ENCODE peak calls at places on chromosome 13, in eight cellular contexts. P is LoVo; T is NCI-H1105 treated with DMSO at 0.1 percent for 48 hours; K is effector CD8-positive, alpha-beta T cell; U is heart left ventricle; L is activated CD4-positive, alpha-beta T cell treated with anti-CD3 and anti-CD28 coated beads, Interleukin-2, amount 50 U/mL, for 24 hours; C is psoas muscle; M is NCI-H526. J is an unnamed sample.

GRCh38 chr13:47976325-47976724 is 24.7 kb downstream of the SUCLA2 start:
- DNase-seq in P (no peak), T (no peak), K (no peak), U (no peak), L (no peak), C (no peak), M (no peak), J (no peak)

GRCh38 chr13:101424381-101425155 is 8.3 kb upstream of the NALCN start:
- DNase-seq in P (no peak), T (no peak), K (no peak), U (no peak), L (no peak), C (no peak), M (no peak), J (no peak)

GRCh38 chr13:43804461-43805070 is 17.8 kb upstream of the ENOX1 start:
- DNase-seq in P (peak), T (peak), K (no peak), U (no peak), L (no peak), C (no peak), M (peak), J (peak)

GRCh38 chr13:31433756-31434155 is 234.0 kb downstream of the B3GLCT start:
- DNase-seq in P (no peak), T (no peak), K (no peak), U (no peak), L (no peak), C (no peak), M (no peak), J (no peak)

GRCh38 chr13:63088226-63088625 is 1672.6 kb upstream of the PCDH20 start:
- DNase-seq in P (no peak), T (no peak), K (no peak), U (no peak), L (no peak), C (no peak), M (no peak), J (no peak)

GRCh38 chr13:102651892-102652291 is 43.0 kb downstream of the METTL21C start:
- DNase-seq in P (peak), T (no peak), K (no peak), U (no peak), L (no peak), C (no peak), M (no peak), J (no peak)

GRCh38 chr13:71789952-71790351 is 77.1 kb downstream of the DACH1 start:
- DNase-seq in P (no peak), T (no peak), K (no peak), U (no peak), L (no peak), C (no peak), M (peak), J (no peak)

GRCh38 chr13:79225487-79226232 is 180.4 kb downstream of the RBM26 start:
- DNase-seq in P (no peak), T (peak), K (no peak), U (no peak), L (no peak), C (no peak), M (no peak), J (no peak)

GRCh38 chr13:30872685-30873443 is 33.2 kb upstream of the MEDAG start:
- DNase-seq in P (no peak), T (no peak), K (no peak), U (no peak), L (no peak), C (peak), M (no peak), J (no peak)

GRCh38 chr13:85512421-85512820 is 286.8 kb downstream of the SLITRK6 start:
- DNase-seq in P (no peak), T (no peak), K (no peak), U (no peak), L (no peak), C (no peak), M (no peak), J (no peak)

GRCh38 chr13:39417131-39417530 is 185.9 kb downstream of the LHFPL6 start:
- DNase-seq in P (no peak), T (no peak), K (no peak), U (no peak), L (no peak), C (no peak), M (peak), J (no peak)

GRCh38 chr13:32645854-32646253 is 59.6 kb downstream of the PDS5B start:
- DNase-seq in P (no peak), T (no peak), K (no peak), U (no peak), L (no peak), C (no peak), M (no peak), J (no peak)

GRCh38 chr13:76663941-76664340 is 222.3 kb downstream of the KCTD12 start:
- DNase-seq in P (no peak), T (no peak), K (no peak), U (no peak), L (no peak), C (no peak), M (no peak), J (no peak)

GRCh38 chr13:60583911-60584753 is 187.1 kb downstream of the TDRD3 start:
- DNase-seq in P (no peak), T (no peak), K (no peak), U (no peak), L (no peak), C (no peak), M (no peak), J (no peak)

GRCh38 chr13:93672996-93673395 is 446.4 kb downstream of the GPC6 start:
- DNase-seq in P (no peak), T (no peak), K (no peak), U (no peak), L (no peak), C (no peak), M (no peak), J (no peak)

GRCh38 chr13:31050486-31051400 is 111.0 kb downstream of the HSPH1 start:
- DNase-seq in P (no peak), T (no peak), K (no peak), U (no peak), L (no peak), C (no peak), M (no peak), J (no peak)

GRCh38 chr13:75326173-75327131 is 155.5 kb downstream of the TBC1D4 start:
- DNase-seq in P (no peak), T (no peak), K (peak), U (no peak), L (peak), C (no peak), M (no peak), J (peak)

GRCh38 chr13:110617326-110618072 is 2.2 kb downstream of the NAXD start:
- DNase-seq in P (no peak), T (no peak), K (no peak), U (no peak), L (no peak), C (no peak), M (no peak), J (no peak)

GRCh38 chr13:37870895-37871550 is 1.5 kb upstream of the TRPC4 start:
- DNase-seq in P (no peak), T (no peak), K (no peak), U (no peak), L (no peak), C (no peak), M (no peak), J (no peak)

GRCh38 chr13:56752630-56753029 is 388.1 kb upstream of the PRR20A start:
- DNase-seq in P (no peak), T (no peak), K (no peak), U (no peak), L (no peak), C (no peak), M (no peak), J (no peak)

GRCh38 chr13:48686810-48687209 is 33.1 kb downstream of the CYSLTR2 start:
- DNase-seq in P (no peak), T (no peak), K (no peak), U (no peak), L (no peak), C (no peak), M (no peak), J (no peak)

GRCh38 chr13:23372264-23372905 is 61.1 kb downstream of the SACS start:
- DNase-seq in P (no peak), T (no peak), K (no peak), U (no peak), L (no peak), C (no peak), M (no peak), J (no peak)

GRCh38 chr13:79860757-79861156 is 379.8 kb downstream of the NDFIP2 start:
- DNase-seq in P (no peak), T (no peak), K (no peak), U (no peak), L (no peak), C (no peak), M (no peak), J (no peak)

GRCh38 chr13:27065582-27065981 is 106.0 kb downstream of the USP12 start:
- DNase-seq in P (no peak), T (no peak), K (no peak), U (no peak), L (no peak), C (no peak), M (no peak), J (no peak)

GRCh38 chr13:38952827-38953226 is 37.8 kb downstream of the STOML3 start:
- DNase-seq in P (no peak), T (no peak), K (no peak), U (no peak), L (no peak), C (no peak), M (no peak), J (no peak)

GRCh38 chr13:38419312-38419873 is 69.7 kb downstream of the UFM1 start:
- DNase-seq in P (no peak), T (no peak), K (no peak), U (no peak), L (no peak), C (no peak), M (no peak), J (no peak)

GRCh38 chr13:114259374-114259773 is 22.0 kb upstream of the UPF3A start:
- DNase-seq in P (no peak), T (peak), K (no peak), U (no peak), L (no peak), C (no peak), M (peak), J (no peak)

GRCh38 chr13:105442941-105443340 is 1092.5 kb downstream of the EFNB2 start:
- DNase-seq in P (peak), T (peak), K (no peak), U (peak), L (no peak), C (no peak), M (no peak), J (no peak)

GRCh38 chr13:109715902-109716301 is 70.5 kb downstream of the IRS2 start:
- DNase-seq in P (no peak), T (no peak), K (no peak), U (no peak), L (no peak), C (peak), M (no peak), J (no peak)

GRCh38 chr13:48333976-48334375 is 30.4 kb downstream of the RB1 start:
- DNase-seq in P (no peak), T (no peak), K (no peak), U (no peak), L (no peak), C (no peak), M (no peak), J (no peak)

GRCh38 chr13:77048592-77048991 is 21.6 kb upstream of the FBXL3 start:
- DNase-seq in P (no peak), T (no peak), K (no peak), U (no peak), L (no peak), C (no peak), M (no peak), J (no peak)

GRCh38 chr13:68081051-68081450 is 850.9 kb upstream of the PCDH9 start:
- DNase-seq in P (no peak), T (no peak), K (no peak), U (no peak), L (no peak), C (no peak), M (no peak), J (no peak)

J was measured in naive B cell.